ENCODE peak calls at places on chromosome 10, in ten cellular contexts. One of them, this sample, is unnamed.

GRCh38 chr10:128664729-128665128 is 538.5 kb upstream of the MKI67 start:
- DNase-seq in HEK293T: no peak
- DNase-seq in RWPE1: no peak
- DNase-seq in stimulated activated naive CD4-positive, alpha-beta T cell treated with Interleukin-2 at 50 U/mL for 16 hours: no peak
- DNase-seq in memory B cell: no peak
- DNase-seq in DMS 273 treated with DMSO at 0.1 percent for 48 hours: no peak
- DNase-seq in A549: no peak
- DNase-seq in GM04504: no peak
- DNase-seq in psoas muscle: no peak
- DNase-seq in stimulated activated CD4-positive, alpha-beta T cell treated with anti-CD3 and anti-CD28 coated beads, Interleukin-2, amount 100 ng/mL, for 48 hours: no peak
- DNase-seq in this sample: no peak

GRCh38 chr10:64103750-64104149 is 582.5 kb downstream of the REEP3 start:
- DNase-seq in HEK293T: no peak
- DNase-seq in stimulated activated CD4-positive, alpha-beta T cell treated with anti-CD3 and anti-CD28 coated beads, Interleukin-2, amount 100 ng/mL, for 48 hours: no peak
- DNase-seq in A549: no peak
- DNase-seq in RWPE1: no peak
- DNase-seq in psoas muscle: no peak
- DNase-seq in GM04504: no peak
- DNase-seq in stimulated activated naive CD4-positive, alpha-beta T cell treated with Interleukin-2 at 50 U/mL for 16 hours: no peak
- DNase-seq in memory B cell: no peak
- DNase-seq in DMS 273 treated with DMSO at 0.1 percent for 48 hours: no peak
- DNase-seq in this sample: no peak

GRCh38 chr10:37053476-37053875 is 71.9 kb upstream of the ANKRD30A start:
- DNase-seq in stimulated activated naive CD4-positive, alpha-beta T cell treated with Interleukin-2 at 50 U/mL for 16 hours: no peak
- DNase-seq in memory B cell: no peak
- DNase-seq in DMS 273 treated with DMSO at 0.1 percent for 48 hours: no peak
- DNase-seq in RWPE1: no peak
- DNase-seq in HEK293T: no peak
- DNase-seq in A549: no peak
- DNase-seq in GM04504: no peak
- DNase-seq in stimulated activated CD4-positive, alpha-beta T cell treated with anti-CD3 and anti-CD28 coated beads, Interleukin-2, amount 100 ng/mL, for 48 hours: no peak
- DNase-seq in psoas muscle: no peak
- DNase-seq in this sample: no peak

GRCh38 chr10:80356563-80356999 is at the start of the genes DYDC1 and DYDC2:
- DNase-seq in DMS 273 treated with DMSO at 0.1 percent for 48 hours: peak
- DNase-seq in A549: no peak
- DNase-seq in psoas muscle: peak
- DNase-seq in stimulated activated CD4-positive, alpha-beta T cell treated with anti-CD3 and anti-CD28 coated beads, Interleukin-2, amount 100 ng/mL, for 48 hours: peak
- DNase-seq in GM04504: peak
- DNase-seq in memory B cell: peak
- DNase-seq in HEK293T: no peak
- DNase-seq in RWPE1: peak
- DNase-seq in stimulated activated naive CD4-positive, alpha-beta T cell treated with Interleukin-2 at 50 U/mL for 16 hours: no peak
- DNase-seq in this sample: no peak

GRCh38 chr10:23157691-23158369 is 34.3 kb upstream of the PTF1A start:
- DNase-seq in DMS 273 treated with DMSO at 0.1 percent for 48 hours: peak
- DNase-seq in RWPE1: peak
- DNase-seq in memory B cell: no peak
- DNase-seq in psoas muscle: no peak
- DNase-seq in stimulated activated naive CD4-positive, alpha-beta T cell treated with Interleukin-2 at 50 U/mL for 16 hours: no peak
- DNase-seq in HEK293T: peak
- DNase-seq in A549: peak
- DNase-seq in stimulated activated CD4-positive, alpha-beta T cell treated with anti-CD3 and anti-CD28 coated beads, Interleukin-2, amount 100 ng/mL, for 48 hours: no peak
- DNase-seq in GM04504: no peak
- DNase-seq in this sample: no peak

GRCh38 chr10:79189853-79190435 is 121.2 kb downstream of the ZMIZ1 start:
- DNase-seq in psoas muscle: no peak
- DNase-seq in RWPE1: peak
- DNase-seq in GM04504: no peak
- DNase-seq in A549: no peak
- DNase-seq in stimulated activated naive CD4-positive, alpha-beta T cell treated with Interleukin-2 at 50 U/mL for 16 hours: no peak
- DNase-seq in stimulated activated CD4-positive, alpha-beta T cell treated with anti-CD3 and anti-CD28 coated beads, Interleukin-2, amount 100 ng/mL, for 48 hours: no peak
- DNase-seq in DMS 273 treated with DMSO at 0.1 percent for 48 hours: no peak
- DNase-seq in memory B cell: no peak
- DNase-seq in HEK293T: no peak
- DNase-seq in this sample: no peak

GRCh38 chr10:14329609-14330246 is 996 bp downstream of the FRMD4A start:
- DNase-seq in HEK293T: no peak
- DNase-seq in memory B cell: no peak
- DNase-seq in psoas muscle: no peak
- DNase-seq in stimulated activated naive CD4-positive, alpha-beta T cell treated with Interleukin-2 at 50 U/mL for 16 hours: no peak
- DNase-seq in DMS 273 treated with DMSO at 0.1 percent for 48 hours: no peak
- DNase-seq in RWPE1: no peak
- DNase-seq in A549: no peak
- DNase-seq in GM04504: no peak
- DNase-seq in stimulated activated CD4-positive, alpha-beta T cell treated with anti-CD3 and anti-CD28 coated beads, Interleukin-2, amount 100 ng/mL, for 48 hours: no peak
- DNase-seq in this sample: no peak

GRCh38 chr10:22435650-22436049 is 90.4 kb downstream of the SPAG6 start:
- DNase-seq in A549: no peak
- DNase-seq in DMS 273 treated with DMSO at 0.1 percent for 48 hours: no peak
- DNase-seq in HEK293T: no peak
- DNase-seq in stimulated activated naive CD4-positive, alpha-beta T cell treated with Interleukin-2 at 50 U/mL for 16 hours: no peak
- DNase-seq in memory B cell: no peak
- DNase-seq in RWPE1: no peak
- DNase-seq in psoas muscle: no peak
- DNase-seq in stimulated activated CD4-positive, alpha-beta T cell treated with anti-CD3 and anti-CD28 coated beads, Interleukin-2, amount 100 ng/mL, for 48 hours: no peak
- DNase-seq in GM04504: no peak
- DNase-seq in this sample: no peak

GRCh38 chr10:12031404-12031803 is 11.2 kb downstream of the UPF2 start:
- DNase-seq in memory B cell: no peak
- DNase-seq in psoas muscle: no peak
- DNase-seq in RWPE1: no peak
- DNase-seq in GM04504: no peak
- DNase-seq in HEK293T: no peak
- DNase-seq in stimulated activated naive CD4-positive, alpha-beta T cell treated with Interleukin-2 at 50 U/mL for 16 hours: no peak
- DNase-seq in DMS 273 treated with DMSO at 0.1 percent for 48 hours: no peak
- DNase-seq in stimulated activated CD4-positive, alpha-beta T cell treated with anti-CD3 and anti-CD28 coated beads, Interleukin-2, amount 100 ng/mL, for 48 hours: no peak
- DNase-seq in A549: no peak
- DNase-seq in this sample: no peak

GRCh38 chr10:46226900-46227558 is 59.8 kb upstream of the ANTXRL start:
- DNase-seq in A549: no peak
- DNase-seq in DMS 273 treated with DMSO at 0.1 percent for 48 hours: no peak
- DNase-seq in psoas muscle: no peak
- DNase-seq in stimulated activated naive CD4-positive, alpha-beta T cell treated with Interleukin-2 at 50 U/mL for 16 hours: no peak
- DNase-seq in stimulated activated CD4-positive, alpha-beta T cell treated with anti-CD3 and anti-CD28 coated beads, Interleukin-2, amount 100 ng/mL, for 48 hours: no peak
- DNase-seq in RWPE1: no peak
- DNase-seq in HEK293T: no peak
- DNase-seq in GM04504: no peak
- DNase-seq in memory B cell: no peak
- DNase-seq in this sample: no peak

GRCh38 chr10:97755718-97756117 is 16.1 kb downstream of the SFRP5 start:
- DNase-seq in GM04504: no peak
- DNase-seq in memory B cell: no peak
- DNase-seq in HEK293T: no peak
- DNase-seq in stimulated activated CD4-positive, alpha-beta T cell treated with anti-CD3 and anti-CD28 coated beads, Interleukin-2, amount 100 ng/mL, for 48 hours: no peak
- DNase-seq in A549: no peak
- DNase-seq in psoas muscle: no peak
- DNase-seq in DMS 273 treated with DMSO at 0.1 percent for 48 hours: no peak
- DNase-seq in stimulated activated naive CD4-positive, alpha-beta T cell treated with Interleukin-2 at 50 U/mL for 16 hours: no peak
- DNase-seq in RWPE1: no peak
- DNase-seq in this sample: no peak

GRCh38 chr10:94363251-94363565 is 469 bp upstream of the NOC3L start:
- DNase-seq in stimulated activated naive CD4-positive, alpha-beta T cell treated with Interleukin-2 at 50 U/mL for 16 hours: no peak
- DNase-seq in HEK293T: no peak
- DNase-seq in stimulated activated CD4-positive, alpha-beta T cell treated with anti-CD3 and anti-CD28 coated beads, Interleukin-2, amount 100 ng/mL, for 48 hours: no peak
- DNase-seq in memory B cell: no peak
- DNase-seq in A549: no peak
- DNase-seq in GM04504: no peak
- DNase-seq in RWPE1: no peak
- DNase-seq in DMS 273 treated with DMSO at 0.1 percent for 48 hours: no peak
- DNase-seq in psoas muscle: no peak
- DNase-seq in this sample: no peak

GRCh38 chr10:7202804-7203203 is 208.0 kb downstream of the SFMBT2 start:
- DNase-seq in HEK293T: no peak
- DNase-seq in stimulated activated CD4-positive, alpha-beta T cell treated with anti-CD3 and anti-CD28 coated beads, Interleukin-2, amount 100 ng/mL, for 48 hours: no peak
- DNase-seq in GM04504: no peak
- DNase-seq in stimulated activated naive CD4-positive, alpha-beta T cell treated with Interleukin-2 at 50 U/mL for 16 hours: no peak
- DNase-seq in A549: no peak
- DNase-seq in DMS 273 treated with DMSO at 0.1 percent for 48 hours: no peak
- DNase-seq in memory B cell: no peak
- DNase-seq in psoas muscle: no peak
- DNase-seq in RWPE1: no peak
- DNase-seq in this sample: no peak

This sample was measured in substantia nigra.